ENCODE peak calls at places on chromosomes 13 and 19, in four cellular contexts. K is MCF 10A, U is tibial artery, E is mucosa of descending colon. A is an unnamed sample.

GRCh38 chr13:69999875-70000274 is 107.8 kb upstream of the ATXN8OS start:
- DNase-seq in K (no peak), U (no peak), E (no peak), A (no peak)

GRCh38 chr19:2462635-2463421 is 6.1 kb upstream of the LMNB2 start:
- DNase-seq in K (peak; percentile 97), U (peak; percentile 93), E (peak; percentile 79), A (peak; percentile 88)

GRCh38 chr19:3006075-3006767 is 22.9 kb downstream of the TLE2 start:
- DNase-seq in K (no peak), U (no peak), E (peak; percentile 30), A (no peak)

GRCh38 chr13:103795892-103796478 is 729.8 kb upstream of the SLC10A2 start:
- DNase-seq in K (no peak), U (no peak), E (no peak), A (no peak)

GRCh38 chr13:70613295-70613694 is 505.0 kb upstream of the KLHL1 start:
- DNase-seq in K (peak; percentile 8), U (no peak), E (no peak), A (no peak)

GRCh38 chr13:26254583-26255102 is 714 bp downstream of the CDK8 start:
- DNase-seq in K (peak; percentile 48), U (peak; percentile 71), E (peak; percentile 71), A (peak; percentile 78)

GRCh38 chr19:33928458-33928950 is 131.8 kb downstream of the KCTD15 start:
- DNase-seq in K (no peak), U (no peak), E (no peak), A (no peak)

GRCh38 chr13:50085063-50085462 is 69.8 kb downstream of the KCNRG start:
- DNase-seq in K (peak; percentile 51), U (no peak), E (no peak), A (no peak)

GRCh38 chr13:35700661-35701060 is 224.2 kb upstream of the MAB21L1 start:
- DNase-seq in K (no peak), U (no peak), E (no peak), A (no peak)

GRCh38 chr19:13981021-13981420 is 25.1 kb downstream of the RFX1 start:
- DNase-seq in K (no peak), U (no peak), E (no peak), A (no peak)

GRCh38 chr19:58229255-58229639 is 533 bp downstream of the ZNF544 start:
- DNase-seq in K (peak; percentile 53), U (no peak), E (peak; percentile 6), A (no peak)

GRCh38 chr13:23760000-23760399 is 129.2 kb downstream of the MIPEP start:
- DNase-seq in K (no peak), U (no peak), E (no peak), A (no peak)

GRCh38 chr13:34776390-34776981 is 165.6 kb upstream of the NBEA start:
- DNase-seq in K (no peak), U (no peak), E (no peak), A (no peak)

GRCh38 chr19:8208710-8209110 is 460 bp upstream of the CERS4 start:
- DNase-seq in K (no peak), U (peak; percentile 73), E (peak; percentile 58), A (no peak)

GRCh38 chr13:74056829-74057564 is 77.2 kb downstream of the KLF12 start:
- DNase-seq in K (no peak), U (no peak), E (no peak), A (no peak)

GRCh38 chr19:36115453-36116343 is at the start of gene TBCB:
- DNase-seq in K (no peak), U (no peak), E (peak; percentile 90), A (peak; percentile 89)

GRCh38 chr13:98482476-98483444 is 94.1 kb downstream of the STK24 start:
- DNase-seq in K (peak; percentile 79), U (peak; percentile 95), E (peak; percentile 60), A (peak; percentile 81)

GRCh38 chr19:41411682-41412265 is 14.2 kb downstream of the BCKDHA start:
- DNase-seq in K (peak; percentile 69), U (no peak), E (no peak), A (no peak)

GRCh38 chr13:50617134-50617721 is 226.3 kb downstream of the DLEU7 start:
- DNase-seq in K (peak; percentile 78), U (no peak), E (no peak), A (no peak)

GRCh38 chr13:109818136-109818535 is 31.8 kb upstream of the IRS2 start:
- DNase-seq in K (no peak), U (no peak), E (no peak), A (no peak)

GRCh38 chr19:40489882-40490230 is 23.1 kb downstream of the SPTBN4 start:
- DNase-seq in K (no peak), U (no peak), E (no peak), A (no peak)

GRCh38 chr13:76884571-76885202 is 1.5 kb downstream of the KCTD12 start:
- DNase-seq in K (peak; percentile 61), U (no peak), E (peak; percentile 42), A (no peak)

GRCh38 chr13:58300224-58300623 is 668.7 kb downstream of the PCDH17 start:
- DNase-seq in K (no peak), U (no peak), E (no peak), A (no peak)

GRCh38 chr19:3576696-3577443 is 4.1 kb downstream of the HMG20B start:
- DNase-seq in K (no peak), U (peak; percentile 82), E (peak; percentile 38), A (no peak)

GRCh38 chr19:17234911-17235617 is 9.0 kb downstream of the OCEL1 start:
- DNase-seq in K (peak; percentile 67), U (no peak), E (peak; percentile 84), A (peak; percentile 71)

GRCh38 chr13:27007166-27007565 is 164.4 kb downstream of the USP12 start:
- DNase-seq in K (no peak), U (no peak), E (no peak), A (no peak)

GRCh38 chr19:18339703-18340102 is 695 bp upstream of the PGPEP1 start:
- DNase-seq in K (no peak), U (no peak), E (no peak), A (no peak)

GRCh38 chr13:101202590-101202989 is 213.7 kb downstream of the NALCN start:
- DNase-seq in K (no peak), U (no peak), E (no peak), A (no peak)

GRCh38 chr13:51644649-51645048 is 60.4 kb downstream of the WDFY2 start:
- DNase-seq in K (peak; percentile 76), U (no peak), E (no peak), A (no peak)

GRCh38 chr13:37636701-37637100 is 38.1 kb upstream of the POSTN start:
- DNase-seq in K (no peak), U (no peak), E (no peak), A (no peak)

GRCh38 chr13:37642201-37642600 is 43.6 kb upstream of the POSTN start:
- DNase-seq in K (no peak), U (no peak), E (no peak), A (no peak)

GRCh38 chr13:37645181-37645580 is 46.6 kb upstream of the POSTN start:
- DNase-seq in K (no peak), U (no peak), E (no peak), A (no peak)

GRCh38 chr13:37640499-37640898 is 41.9 kb upstream of the POSTN start:
- DNase-seq in K (peak; percentile 53), U (no peak), E (no peak), A (no peak)
- TF ChIP-seq CTCF in K (peak; percentile 59), U (peak; percentile 53), E (no peak), A (peak; percentile 24)

DNA sequence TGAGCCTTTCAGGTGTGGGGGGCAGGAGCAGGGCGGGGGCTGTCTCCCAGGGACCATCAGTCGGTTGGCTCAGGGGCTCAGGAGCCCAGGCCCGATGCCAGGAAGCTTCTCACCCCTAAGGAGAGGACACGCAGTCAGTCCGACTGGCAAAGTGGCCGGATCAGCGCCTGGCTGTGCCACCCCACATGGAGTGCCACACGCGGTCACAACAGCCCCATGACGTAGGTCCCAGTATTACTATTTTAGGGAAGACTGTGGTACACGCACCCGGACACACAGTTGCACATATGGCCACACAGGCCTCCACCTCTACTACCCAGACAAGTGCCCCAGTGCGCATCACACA is 29.3 kb upstream of the GRTP1 start:
- DNase-seq in K (no peak), U (peak; percentile 71), E (no peak), A (peak; percentile 45)
- TF ChIP-seq CTCF in K (no peak), U (no peak), E (no peak), A (no peak)

GRCh38 chr19:11296264-11296663 is 304 bp downstream of the TSPAN16 start:
- DNase-seq in K (peak; percentile 18), U (peak; percentile 73), E (no peak), A (no peak)

GRCh38 chr19:11295180-11295579 is 780 bp upstream of the TSPAN16 start:
- DNase-seq in K (no peak), U (no peak), E (no peak), A (no peak)

GRCh38 chr19:11291991-11292390 is 4.0 kb upstream of the TSPAN16 start:
- DNase-seq in K (no peak), U (no peak), E (no peak), A (no peak)

GRCh38 chr19:11293468-11294389 is 2.2 kb upstream of the TSPAN16 start:
- DNase-seq in K (peak; percentile 99), U (peak; percentile 99), E (peak; percentile 96), A (peak; percentile 97)

GRCh38 chr19:11295665-11296245 is at the start of gene TSPAN16:
- DNase-seq in K (peak; percentile 22), U (no peak), E (peak; percentile 32), A (no peak)
- TF ChIP-seq CTCF in K (no peak), U (no peak), E (no peak), A (no peak)

GRCh38 chr13:28199089-28199488 is 60.7 kb downstream of the PAN3 start:
- DNase-seq in K (no peak), U (no peak), E (no peak), A (no peak)
- TF ChIP-seq CTCF in K (peak; percentile 6), U (no peak), E (no peak), A (no peak)

GRCh38 chr19:20247016-20247683 is 80.1 kb downstream of the ZNF486 start:
- DNase-seq in K (no peak), U (no peak), E (peak; percentile 24), A (no peak)
- TF ChIP-seq CTCF in K (no peak), U (peak; percentile 39), E (no peak), A (peak; percentile 52)

GRCh38 chr19:46721269-46722003 is 4.5 kb upstream of the PRKD2 start:
- DNase-seq in K (no peak), U (no peak), E (no peak), A (no peak)
- TF ChIP-seq CTCF in K (no peak), U (no peak), E (no peak), A (no peak)

GRCh38 chr13:66689628-66690027 is 540.5 kb downstream of the PCDH9 start:
- DNase-seq in K (peak; percentile 19), U (no peak), E (peak; percentile 11), A (no peak)

GRCh38 chr13:66693656-66694055 is 536.5 kb downstream of the PCDH9 start:
- DNase-seq in K (no peak), U (no peak), E (no peak), A (no peak)

GRCh38 chr13:66691149-66691548 is 539.0 kb downstream of the PCDH9 start:
- DNase-seq in K (no peak), U (no peak), E (no peak), A (no peak)

DNA sequence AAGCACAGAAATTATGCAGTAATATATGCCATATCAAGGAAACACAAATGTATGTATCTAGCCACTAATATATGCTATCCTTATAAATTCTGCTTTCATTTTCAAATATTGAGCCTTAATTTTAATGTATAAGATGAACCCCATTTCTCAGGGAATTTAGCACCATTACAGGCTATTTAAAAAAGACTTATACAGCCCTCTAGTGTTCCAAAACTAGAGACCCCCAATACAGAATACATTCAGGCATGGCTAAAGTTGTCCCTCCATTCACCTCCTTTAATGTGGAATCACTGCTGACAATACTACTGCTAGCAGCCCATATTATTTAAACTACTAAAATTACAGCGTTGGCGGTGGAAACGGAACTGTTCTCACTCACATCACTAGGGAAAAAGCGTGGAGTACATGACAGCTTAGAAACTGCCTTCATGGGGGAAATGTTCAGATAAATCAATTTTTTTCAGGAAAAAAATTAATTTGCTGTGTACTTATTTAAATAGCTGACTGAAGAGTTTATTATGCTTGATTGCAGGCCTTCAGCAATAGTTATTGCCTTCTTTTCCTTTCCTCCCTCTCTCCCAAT is 541.0 kb downstream of the PCDH9 start:
- DNase-seq in K (no peak), U (no peak), E (no peak), A (no peak)
- TF ChIP-seq CTCF in K (peak; percentile 22), U (no peak), E (no peak), A (no peak)

A was measured in lower lobe of right lung.